ENCODE peak calls at places on chromosomes 1 and 21, in ten cellular contexts. F, N, I, U, S, Q, W, X, H and P are unnamed samples.

GRCh38 chr1:63124666-63125191 is 197.6 kb upstream of the FOXD3 start:
- DNase-seq in F (no peak), N (no peak), I (no peak), U (peak; percentile 79), S (no peak), Q (no peak), W (no peak), X (no peak), H (no peak), P (no peak)

GRCh38 chr1:246987083-246987690 is 20.7 kb downstream of the ZNF695 start:
- DNase-seq in F (no peak), N (no peak), I (no peak), U (peak; percentile 13), S (no peak), Q (no peak), W (no peak), X (no peak), H (no peak), P (no peak)

GRCh38 chr1:159900086-159900680 is at the start of gene CFAP45:
- DNase-seq in F (peak; percentile 85), N (peak; percentile 65), I (no peak), U (no peak), S (peak; percentile 89), Q (peak; percentile 95), W (peak; percentile 95), X (peak; percentile 37), H (peak; percentile 92), P (no peak)

GRCh38 chr1:5976231-5976630 is 16.0 kb downstream of the NPHP4 start:
- DNase-seq in F (no peak), N (no peak), I (no peak), U (no peak), S (no peak), Q (no peak), W (no peak), X (no peak), H (no peak), P (no peak)

GRCh38 chr1:69991644-69992043 is 213.7 kb downstream of the LRRC40 start:
- DNase-seq in F (no peak), N (no peak), I (no peak), U (no peak), S (no peak), Q (no peak), W (no peak), X (no peak), H (no peak), P (no peak)

GRCh38 chr1:172647110-172647564 is 11.8 kb upstream of the FASLG start:
- DNase-seq in F (no peak), N (no peak), I (no peak), U (no peak), S (no peak), Q (no peak), W (no peak), X (peak; percentile 32), H (no peak), P (no peak)

GRCh38 chr1:158274797-158275196 is 14.9 kb upstream of the CD1C start:
- DNase-seq in F (no peak), N (no peak), I (no peak), U (no peak), S (no peak), Q (peak; percentile 15), W (no peak), X (no peak), H (no peak), P (no peak)

GRCh38 chr1:27018316-27018715 is 5.7 kb upstream of the TENT5B start:
- DNase-seq in F (no peak), N (no peak), I (no peak), U (no peak), S (no peak), Q (no peak), W (no peak), X (no peak), H (no peak), P (no peak)

GRCh38 chr1:3904843-3905185 is 4.7 kb upstream of the C1orf174 start:
- DNase-seq in F (no peak), N (no peak), I (no peak), U (no peak), S (no peak), Q (no peak), W (no peak), X (no peak), H (peak; percentile 7), P (no peak)

DNA sequence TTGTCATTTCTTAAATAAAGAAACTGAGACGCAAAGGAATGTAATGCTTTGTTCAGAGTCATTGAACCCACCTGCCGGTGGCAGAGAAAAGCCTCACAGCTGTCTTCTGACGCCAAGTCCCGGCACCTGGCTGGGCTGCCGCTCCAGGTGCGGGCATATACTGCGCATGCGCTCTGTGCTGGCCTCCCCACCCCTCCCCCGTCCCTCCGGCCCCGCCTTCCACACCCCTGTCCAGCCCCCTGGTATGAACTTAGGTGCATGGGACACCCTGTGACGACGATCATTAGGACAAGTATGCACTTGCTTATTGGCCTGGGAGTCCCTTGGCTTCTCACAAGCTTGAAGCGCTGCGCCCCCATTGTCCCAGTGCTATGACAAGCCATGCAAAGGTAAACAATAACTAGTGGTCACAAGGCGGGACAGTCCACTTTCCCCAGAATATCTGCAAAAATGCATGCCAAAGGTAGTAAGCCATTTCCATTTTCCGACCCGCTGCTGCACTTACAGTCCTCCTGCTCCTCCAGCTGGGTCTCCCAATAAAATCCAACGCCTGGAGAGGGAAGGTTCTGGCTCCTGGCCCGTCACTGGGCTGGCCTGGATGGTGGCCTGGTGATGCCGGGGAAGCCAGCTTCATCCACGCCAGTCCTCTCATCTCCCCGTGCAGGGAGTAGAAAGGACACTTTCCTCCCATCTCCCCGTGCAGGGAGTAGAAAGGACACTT is 100.4 kb downstream of the PSMG1 start:
- DNase-seq in F (no peak), N (peak; percentile 13), I (no peak), U (no peak), S (peak; percentile 41), Q (no peak), W (no peak), X (no peak), H (no peak), P (no peak)
- H3K4me3 ChIP-seq in F (no peak overlapping the region), N (no peak overlapping the region), I (no peak overlapping the region), U (no peak overlapping the region), S (no peak overlapping the region), Q (no peak overlapping the region), W (no peak overlapping the region), X (no peak overlapping the region), H (no peak overlapping the region), P (no peak overlapping the region)

DNA sequence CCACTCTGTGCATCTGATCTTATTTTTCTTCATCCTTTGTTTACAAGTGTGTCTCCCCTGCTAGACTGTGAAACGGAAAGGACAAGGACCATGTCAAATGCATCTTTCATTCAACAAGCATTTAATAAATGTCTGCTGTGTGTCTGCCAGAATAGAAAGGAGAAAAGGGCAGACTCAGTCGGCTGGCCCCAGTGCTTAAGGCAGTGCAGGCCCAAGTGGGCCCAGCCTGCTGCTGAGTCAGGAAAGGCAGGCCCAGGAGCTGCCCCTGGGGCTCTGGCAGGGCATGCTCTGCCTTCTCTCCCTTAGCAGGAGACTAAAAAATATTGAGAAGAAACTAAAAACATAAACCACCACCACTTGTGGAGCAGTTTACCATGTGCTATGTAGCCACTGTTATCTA is 38.1 kb downstream of the PLEKHA6 start:
- DNase-seq in F (no peak), N (no peak), I (no peak), U (no peak), S (no peak), Q (no peak), W (no peak), X (no peak), H (no peak), P (no peak)
- H3K4me3 ChIP-seq in F (no peak overlapping the region), N (no peak overlapping the region), I (no peak overlapping the region), U (no peak overlapping the region), S (no peak overlapping the region), Q (no peak overlapping the region), W (no peak overlapping the region), X (no peak overlapping the region), H (no peak overlapping the region), P (no peak overlapping the region)

GRCh38 chr1:150320667-150320978 is 710 bp upstream of the PRPF3 start:
- DNase-seq in F (no peak), N (no peak), I (peak; percentile 1), U (no peak), S (no peak), Q (no peak), W (no peak), X (peak; percentile 9), H (no peak), P (no peak)
- H3K4me3 ChIP-seq in F (peak overlapping the region; percentile 87), N (no peak overlapping the region), I (peak overlapping the region; percentile 68), U (peak overlapping the region; percentile 91), S (no peak overlapping the region), Q (peak overlapping the region; percentile 10), W (peak overlapping the region; percentile 86), X (peak overlapping the region; percentile 67), H (peak overlapping the region; percentile 97), P (peak overlapping the region; percentile 92)

DNA sequence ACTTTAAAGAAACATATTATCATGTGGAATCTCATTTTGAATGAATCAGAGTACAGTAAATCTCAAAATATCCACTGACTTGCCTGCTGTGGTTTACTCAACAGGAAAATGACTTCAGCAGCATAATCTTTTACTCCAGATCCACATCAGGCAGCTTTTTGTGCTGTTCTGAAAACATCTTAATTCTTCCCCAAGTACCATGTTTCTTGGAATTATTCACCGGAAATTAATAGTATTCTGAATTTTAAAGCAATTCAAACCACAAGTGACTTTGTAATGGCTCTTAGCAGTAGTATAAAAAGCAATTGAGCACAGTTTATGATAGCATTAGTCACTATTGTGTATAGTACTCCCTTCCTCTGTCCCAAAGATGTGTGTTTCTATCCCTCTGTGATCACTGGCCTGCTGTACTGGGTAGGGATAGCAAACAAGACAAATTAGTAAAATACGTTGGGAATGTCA is 64.2 kb upstream of the ERRFI1 start:
- DNase-seq in F (no peak), N (no peak), I (no peak), U (peak; percentile 30), S (no peak), Q (no peak), W (no peak), X (no peak), H (no peak), P (no peak)
- H3K4me3 ChIP-seq in F (no peak overlapping the region), N (no peak overlapping the region), I (no peak overlapping the region), U (no peak overlapping the region), S (no peak overlapping the region), Q (no peak overlapping the region), W (no peak overlapping the region), X (no peak overlapping the region), H (no peak overlapping the region), P (no peak overlapping the region)

DNA sequence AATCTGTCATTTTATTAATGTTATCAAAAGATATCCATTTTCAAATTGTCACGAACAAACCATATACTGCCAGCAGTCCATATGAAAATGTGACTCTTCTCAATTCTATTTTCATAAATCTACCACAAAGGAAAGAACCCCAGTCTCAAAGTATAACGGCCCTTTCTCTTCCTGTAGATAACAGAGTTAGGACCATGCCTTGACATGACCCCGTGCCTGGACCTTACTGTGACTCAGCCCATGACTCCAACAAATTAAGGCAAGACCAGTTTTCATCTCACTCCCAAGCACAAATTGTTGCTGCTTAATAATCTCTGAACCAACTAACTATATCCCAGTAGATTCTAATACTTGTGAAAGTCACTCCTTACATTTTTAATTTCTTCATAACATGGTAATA is 124.4 kb upstream of the NFIA start:
- DNase-seq in F (no peak), N (no peak), I (no peak), U (no peak), S (no peak), Q (no peak), W (no peak), X (no peak), H (no peak), P (no peak)
- H3K4me3 ChIP-seq in F (no peak overlapping the region), N (no peak overlapping the region), I (no peak overlapping the region), U (no peak overlapping the region), S (no peak overlapping the region), Q (no peak overlapping the region), W (no peak overlapping the region), X (no peak overlapping the region), H (no peak overlapping the region), P (no peak overlapping the region)